ENCODE peak calls at places on chromosomes 2 and 18, in four cellular contexts. U is neuronal stem cell, K is suprapubic skin, T is BE2C. H is an unnamed sample.
A peak's percentile ranks its signal among the peaks of the same experiment; 100 is the strongest.

GRCh38 chr2:239778861-239779591 is 246.1 kb downstream of the NDUFA10 start:
- DNase-seq in U (no peak), K (peak; percentile 48), T (peak; percentile 2), H (no peak)

GRCh38 chr2:158305501-158305900 is 151.1 kb downstream of the CCDC148 start:
- DNase-seq in U (no peak), K (no peak), T (no peak), H (no peak)

GRCh38 chr2:130370490-130370889 is 14.6 kb downstream of the PTPN18 start:
- DNase-seq in U (no peak), K (no peak), T (no peak), H (no peak)

GRCh38 chr2:45595724-45596435 is 15.2 kb downstream of the SRBD1 start:
- DNase-seq in U (no peak), K (no peak), T (no peak), H (no peak)

GRCh38 chr18:46809145-46809544 is 52.3 kb upstream of the ST8SIA5 start:
- DNase-seq in U (no peak), K (no peak), T (no peak), H (no peak)

GRCh38 chr2:65392609-65393008 is 39.8 kb downstream of the SPRED2 start:
- DNase-seq in U (no peak), K (no peak), T (no peak), H (peak; percentile 71)

GRCh38 chr2:182610231-182610630 is 105.8 kb upstream of the DNAJC10 start:
- DNase-seq in U (no peak), K (no peak), T (no peak), H (no peak)

GRCh38 chr2:226791056-226791486 is 8.5 kb downstream of the IRS1 start:
- DNase-seq in U (no peak), K (no peak), T (no peak), H (peak; percentile 53)

GRCh38 chr2:233444501-233444900 is 90.2 kb downstream of the DGKD start:
- DNase-seq in U (no peak), K (peak; percentile 60), T (no peak), H (no peak)

GRCh38 chr2:126825306-126825705 is 73.4 kb upstream of the TEX51 start:
- DNase-seq in U (no peak), K (no peak), T (no peak), H (no peak)

GRCh38 chr2:163641986-163642385 is 93.8 kb downstream of the FIGN start:
- DNase-seq in U (no peak), K (no peak), T (no peak), H (no peak)

GRCh38 chr2:221590861-221591260 is 18.8 kb upstream of the EPHA4 start:
- DNase-seq in U (no peak), K (no peak), T (no peak), H (no peak)

GRCh38 chr2:110675679-110676078 is 2.2 kb downstream of the BUB1 start:
- DNase-seq in U (no peak), K (no peak), T (no peak), H (no peak)

GRCh38 chr2:120798569-120799215 is 63.0 kb downstream of the GLI2 start:
- DNase-seq in U (no peak), K (no peak), T (no peak), H (peak; percentile 59)

GRCh38 chr2:189086710-189087109 is 92.9 kb downstream of the COL5A2 start:
- DNase-seq in U (no peak), K (no peak), T (no peak), H (peak; percentile 14)

GRCh38 chr2:220165401-220165800 is 538.0 kb downstream of the SLC4A3 start:
- DNase-seq in U (peak; percentile 2), K (no peak), T (no peak), H (no peak)

GRCh38 chr2:87401726-87402345 is 346.1 kb upstream of the PLGLB2 start:
- DNase-seq in U (no peak), K (no peak), T (no peak), H (no peak)

GRCh38 chr2:131035826-131036231 is 57.4 kb downstream of the FAM168B start:
- DNase-seq in U (no peak), K (peak; percentile 70), T (no peak), H (no peak)

GRCh38 chr18:55195863-55196262 is 236.6 kb upstream of the CCDC68 start:
- DNase-seq in U (no peak), K (no peak), T (no peak), H (no peak)

GRCh38 chr2:44707945-44708645 is 233.4 kb upstream of the SIX3 start:
- DNase-seq in U (no peak), K (no peak), T (no peak), H (peak; percentile 20)

GRCh38 chr2:201931475-201931874 is 102.2 kb upstream of the FZD7 start:
- DNase-seq in U (no peak), K (no peak), T (no peak), H (peak; percentile 46)

GRCh38 chr18:56468379-56468778 is 170.0 kb downstream of the TXNL1 start:
- DNase-seq in U (no peak), K (no peak), T (no peak), H (no peak)

GRCh38 chr2:55992465-55992864 is 68.9 kb upstream of the EFEMP1 start:
- DNase-seq in U (no peak), K (no peak), T (no peak), H (no peak)

GRCh38 chr2:185208261-185208660 is 530.3 kb upstream of the FSIP2 start:
- DNase-seq in U (peak; percentile 48), K (no peak), T (peak; percentile 61), H (peak; percentile 62)

GRCh38 chr2:47520825-47521665 is 118.1 kb downstream of the MSH2 start:
- DNase-seq in U (no peak), K (no peak), T (peak; percentile 76), H (peak; percentile 60)

GRCh38 chr2:232624554-232624842 is 8.9 kb upstream of the EFHD1 start:
- DNase-seq in U (no peak), K (no peak), T (no peak), H (no peak)

GRCh38 chr2:235611337-235611736 is 117.5 kb downstream of the AGAP1 start:
- DNase-seq in U (no peak), K (no peak), T (no peak), H (peak; percentile 54)

GRCh38 chr2:198127627-198128026 is 323.2 kb downstream of the PLCL1 start:
- DNase-seq in U (peak; percentile 29), K (no peak), T (peak; percentile 57), H (peak; percentile 64)

GRCh38 chr2:148524519-148524919 is 120.0 kb upstream of the EPC2 start:
- DNase-seq in U (no peak), K (no peak), T (no peak), H (no peak)

GRCh38 chr2:232120911-232121310 is 159.4 kb downstream of the DIS3L2 start:
- DNase-seq in U (no peak), K (no peak), T (no peak), H (no peak)

GRCh38 chr2:84458436-84459027 is 548 bp downstream of the SUCLG1 start:
- DNase-seq in U (no peak), K (no peak), T (peak; percentile 3), H (peak; percentile 35)

GRCh38 chr2:58974426-58974825 is 733.3 kb upstream of the FANCL start:
- DNase-seq in U (no peak), K (no peak), T (no peak), H (no peak)

GRCh38 chr2:73069041-73069854 is 2.3 kb downstream of the SFXN5 start:
- DNase-seq in U (no peak), K (no peak), T (no peak), H (no peak)

GRCh38 chr2:205865794-205866490 is 183.6 kb downstream of the NRP2 start:
- DNase-seq in U (no peak), K (no peak), T (peak; percentile 72), H (no peak)

GRCh38 chr2:127700527-127701192 is 637 bp upstream of the SFT2D3 start:
- DNase-seq in U (peak; percentile 37), K (no peak), T (no peak), H (no peak)

GRCh38 chr2:38073211-38074005 is 2.5 kb downstream of the CYP1B1 start:
- DNase-seq in U (no peak), K (no peak), T (no peak), H (no peak)

GRCh38 chr2:38068228-38068627 is 7.7 kb downstream of the CYP1B1 start:
- DNase-seq in U (no peak), K (no peak), T (no peak), H (no peak)

GRCh38 chr2:38074047-38074774 is 1.7 kb downstream of the CYP1B1 start:
- DNase-seq in U (no peak), K (no peak), T (no peak), H (no peak)

GRCh38 chr2:38066415-38066814 is 9.5 kb downstream of the CYP1B1 start:
- DNase-seq in U (no peak), K (no peak), T (no peak), H (no peak)

GRCh38 chr2:38070438-38070837 is 5.5 kb downstream of the CYP1B1 start:
- DNase-seq in U (no peak), K (no peak), T (no peak), H (no peak)
- H3K4me3 ChIP-seq in U (no peak overlapping the region), K (no peak overlapping the region), T (no peak overlapping the region), H (no peak overlapping the region)

GRCh38 chr2:88857951-88858406 is 166.5 kb downstream of the RPIA start:
- DNase-seq in U (no peak), K (no peak), T (no peak), H (no peak)
- H3K4me3 ChIP-seq in U (no peak overlapping the region), K (no peak overlapping the region), T (no peak overlapping the region), H (no peak overlapping the region)

GRCh38 chr2:69625078-69625788 is 18.3 kb downstream of the AAK1 start:
- DNase-seq in U (no peak), K (no peak), T (no peak), H (no peak)
- H3K4me3 ChIP-seq in U (no peak overlapping the region), K (no peak overlapping the region), T (no peak overlapping the region), H (no peak overlapping the region)

GRCh38 chr18:31942301-31942998 is 478 bp downstream of the TRAPPC8 start:
- DNase-seq in U (no peak), K (peak; percentile 86), T (peak; percentile 7), H (no peak)

GRCh38 chr18:31943895-31944816 is 1.2 kb upstream of the TRAPPC8 start:
- DNase-seq in U (no peak), K (no peak), T (no peak), H (no peak)

GRCh38 chr18:31942999-31943894 is at the start of gene TRAPPC8:
- DNase-seq in U (peak; percentile 95), K (peak; percentile 99), T (peak; percentile 93), H (peak; percentile 98)

GRCh38 chr18:31946305-31947046 is 3.5 kb upstream of the TRAPPC8 start:
- DNase-seq in U (no peak), K (no peak), T (no peak), H (no peak)

GRCh38 chr18:31941010-31941809 is 1.7 kb downstream of the TRAPPC8 start:
- DNase-seq in U (no peak), K (no peak), T (no peak), H (no peak)
- H3K4me3 ChIP-seq in U (peak overlapping the region; percentile 77), K (peak overlapping the region; percentile 91), T (peak overlapping the region; percentile 84), H (peak overlapping the region; percentile 100)

GRCh38 chr2:112783187-112783721 is 1.0 kb downstream of the IL1A start:
- DNase-seq in U (no peak), K (no peak), T (no peak), H (no peak)
- H3K4me3 ChIP-seq in U (no peak overlapping the region), K (no peak overlapping the region), T (no peak overlapping the region), H (no peak overlapping the region)

GRCh38 chr2:125822746-125823145 is 833.2 kb upstream of the GYPC start:
- DNase-seq in U (no peak), K (no peak), T (no peak), H (no peak)
- H3K4me3 ChIP-seq in U (no peak overlapping the region), K (no peak overlapping the region), T (no peak overlapping the region), H (no peak overlapping the region)

GRCh38 chr18:6728809-6729246 is 688 bp upstream of the ARHGAP28 start:
- DNase-seq in U (no peak), K (no peak), T (no peak), H (no peak)
- H3K4me3 ChIP-seq in U (peak overlapping the region; percentile 54), K (peak overlapping the region; percentile 68), T (peak overlapping the region; percentile 69), H (peak overlapping the region; percentile 21)

GRCh38 chr2:38960609-38961320 is 71.1 kb downstream of the ARHGEF33 start:
- DNase-seq in U (no peak), K (no peak), T (no peak), H (no peak)
- H3K4me3 ChIP-seq in U (no peak overlapping the region), K (peak overlapping the region; percentile 44), T (no peak overlapping the region), H (no peak overlapping the region)